ENCODE peak calls at places on chromosomes 5 and 9, in eight cellular contexts. E, B, D, N, H, S, P and Z are unnamed samples.

GRCh38 chr9:87342743-87343142 is 154.9 kb upstream of the DAPK1 start:
- DNase-seq in E (peak; percentile 64), B (no peak), D (peak; percentile 37), N (no peak), H (no peak), S (no peak), P (no peak), Z (no peak)

GRCh38 chr5:127858116-127858784 is 155.1 kb downstream of the CCDC192 start:
- DNase-seq in E (no peak), B (no peak), D (no peak), N (no peak), H (no peak), S (no peak), P (no peak), Z (peak; percentile 58)

GRCh38 chr9:22208846-22209585 is 199.9 kb upstream of the CDKN2B start:
- DNase-seq in E (no peak), B (no peak), D (no peak), N (no peak), H (no peak), S (peak; percentile 8), P (no peak), Z (no peak)

GRCh38 chr5:68053202-68053601 is 162.4 kb upstream of the PIK3R1 start:
- DNase-seq in E (no peak), B (no peak), D (no peak), N (no peak), H (no peak), S (no peak), P (no peak), Z (no peak)

GRCh38 chr5:62144395-62145022 is 161.5 kb upstream of the KIF2A start:
- DNase-seq in E (no peak), B (no peak), D (no peak), N (no peak), H (no peak), S (peak; percentile 71), P (no peak), Z (no peak)

GRCh38 chr9:129597355-129598088 is 23.4 kb downstream of the C9orf50 start:
- DNase-seq in E (peak; percentile 81), B (no peak), D (no peak), N (no peak), H (no peak), S (peak; percentile 56), P (peak; percentile 54), Z (no peak)

GRCh38 chr9:95037789-95038521 is 279.6 kb downstream of the FANCC start:
- DNase-seq in E (no peak), B (no peak), D (no peak), N (no peak), H (no peak), S (peak; percentile 40), P (no peak), Z (no peak)

GRCh38 chr9:128552153-128552743 is at the start of gene SPTAN1:
- DNase-seq in E (peak; percentile 93), B (no peak), D (peak; percentile 56), N (peak; percentile 82), H (peak; percentile 98), S (peak; percentile 85), P (peak; percentile 91), Z (peak; percentile 93)

GRCh38 chr5:93592866-93593265 is 9.8 kb downstream of the NR2F1 start:
- DNase-seq in E (no peak), B (no peak), D (no peak), N (no peak), H (no peak), S (no peak), P (no peak), Z (no peak)